ENCODE peak calls at places on chromosomes 4 and X, in eight cellular contexts. C, W, B, A, K, Y, Q and O are unnamed samples.

GRCh38 chrX:63581906-63582305 is 203.1 kb downstream of the ARHGEF9 start:
- DNase-seq in C (no peak), W (no peak), B (no peak), A (no peak), K (no peak), Y (no peak), Q (no peak), O (no peak)

GRCh38 chr4:3406431-3406830 is 35.3 kb upstream of the HGFAC start:
- DNase-seq in C (no peak), W (peak), B (no peak), A (no peak), K (no peak), Y (no peak), Q (no peak), O (no peak)

GRCh38 chr4:77695769-77696168 is 90.1 kb downstream of the CXCL13 start:
- DNase-seq in C (peak), W (no peak), B (peak), A (peak), K (peak), Y (peak), Q (no peak), O (no peak)

GRCh38 chrX:50813843-50814661 is at the start of gene SHROOM4:
- DNase-seq in C (no peak), W (peak), B (peak), A (peak), K (peak), Y (peak), Q (no peak), O (no peak)

GRCh38 chrX:81206471-81206870 is 4.6 kb downstream of the SH3BGRL start:
- DNase-seq in C (no peak), W (no peak), B (no peak), A (no peak), K (no peak), Y (no peak), Q (no peak), O (no peak)

GRCh38 chr4:74449571-74450297 is 4.8 kb downstream of the AREG start:
- DNase-seq in C (peak), W (no peak), B (peak), A (no peak), K (no peak), Y (peak), Q (no peak), O (no peak)

GRCh38 chr4:148204892-148205291 is 237.3 kb downstream of the NR3C2 start:
- DNase-seq in C (no peak), W (no peak), B (no peak), A (no peak), K (no peak), Y (no peak), Q (no peak), O (no peak)

GRCh38 chr4:37675587-37676290 is 10.4 kb downstream of the RELL1 start:
- DNase-seq in C (no peak), W (no peak), B (no peak), A (no peak), K (no peak), Y (no peak), Q (peak), O (peak)

GRCh38 chr4:184826315-184827266 is 823 bp upstream of the ACSL1 start:
- DNase-seq in C (no peak), W (no peak), B (no peak), A (no peak), K (no peak), Y (no peak), Q (peak), O (peak)

GRCh38 chrX:42094208-42094607 is 170.9 kb upstream of the CASK start:
- DNase-seq in C (no peak), W (no peak), B (peak), A (peak), K (no peak), Y (no peak), Q (no peak), O (no peak)

GRCh38 chr4:184548651-184549341 is 74.4 kb upstream of the IRF2 start:
- DNase-seq in C (no peak), W (no peak), B (no peak), A (no peak), K (no peak), Y (no peak), Q (no peak), O (no peak)

GRCh38 chr4:48290146-48290772 is 20.6 kb upstream of the TEC start:
- DNase-seq in C (peak), W (no peak), B (peak), A (peak), K (no peak), Y (peak), Q (no peak), O (no peak)

GRCh38 chrX:29903365-29903764 is 312.0 kb upstream of the MAGEB2 start:
- DNase-seq in C (peak), W (no peak), B (peak), A (peak), K (no peak), Y (peak), Q (no peak), O (no peak)

GRCh38 chrX:25278341-25278740 is 262.6 kb upstream of the ARX start:
- DNase-seq in C (no peak), W (no peak), B (no peak), A (no peak), K (no peak), Y (no peak), Q (no peak), O (no peak)

GRCh38 chr4:173518419-173519102 is 11.5 kb downstream of the HAND2 start:
- DNase-seq in C (no peak), W (no peak), B (no peak), A (peak), K (no peak), Y (no peak), Q (no peak), O (no peak)
- H3K4me3 ChIP-seq in C (no peak), W (no peak), B (no peak), A (peak), K (no peak), Y (no peak), Q (no peak), O (no peak)

GRCh38 chr4:176044589-176044951 is 21.1 kb upstream of the WDR17 start:
- DNase-seq in C (no peak), W (no peak), B (no peak), A (peak), K (no peak), Y (peak), Q (no peak), O (no peak)
- H3K4me3 ChIP-seq in C (no peak), W (no peak), B (no peak), A (no peak), K (no peak), Y (no peak), Q (no peak), O (no peak)

DNA sequence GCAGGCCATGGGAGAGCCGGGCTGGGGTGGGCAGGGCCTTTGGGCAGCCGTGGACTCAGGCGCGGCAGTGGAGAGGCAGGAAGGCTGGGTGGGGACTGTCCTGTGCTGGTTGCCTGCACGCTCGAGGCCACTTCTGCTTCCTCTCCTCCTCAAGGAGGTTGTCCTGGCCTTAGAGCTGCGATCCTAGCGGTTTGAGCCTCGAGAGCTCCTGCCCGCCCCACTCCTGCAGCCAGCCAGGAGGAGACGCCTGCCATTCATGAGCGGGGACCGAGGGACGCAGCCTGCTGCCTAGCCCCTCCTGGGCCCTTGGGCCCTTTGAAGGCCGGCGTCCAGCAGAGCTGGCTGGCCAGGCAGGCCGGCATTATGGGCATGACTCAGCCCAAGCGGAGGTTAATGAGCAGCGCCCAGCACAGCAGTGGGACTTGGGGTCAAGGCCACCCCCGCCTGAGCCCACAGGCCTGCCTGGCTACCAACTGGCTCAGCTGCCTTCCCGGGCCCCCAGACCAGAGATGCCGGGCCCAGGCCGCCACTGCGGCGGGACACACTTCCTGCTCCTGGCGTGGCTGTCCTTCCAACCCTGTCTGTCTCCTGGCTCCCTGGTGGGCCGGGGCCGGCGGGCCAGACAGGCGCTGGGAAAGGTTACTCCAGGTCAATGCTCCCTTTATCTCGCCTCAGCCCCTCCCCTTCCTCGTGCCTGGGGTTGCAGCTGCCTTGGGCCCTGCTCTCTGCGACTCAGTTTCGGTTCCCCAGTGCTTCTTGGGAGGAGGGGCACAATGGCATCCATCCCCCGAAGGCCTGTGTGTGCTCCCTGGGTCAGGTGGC is 1.8 kb downstream of the ABCD1 start:
- DNase-seq in C (no peak), W (peak), B (peak), A (peak), K (no peak), Y (peak), Q (peak), O (no peak)
- H3K4me3 ChIP-seq in C (no peak), W (peak), B (peak), A (peak), K (peak), Y (no peak), Q (peak), O (no peak)

GRCh38 chr4:107994894-107995293 is 5.2 kb downstream of the HADH start:
- DNase-seq in C (no peak), W (no peak), B (no peak), A (no peak), K (no peak), Y (no peak), Q (no peak), O (no peak)

GRCh38 chr4:107991945-107992625 is 2.4 kb downstream of the HADH start:
- DNase-seq in C (no peak), W (no peak), B (peak), A (peak), K (no peak), Y (peak), Q (no peak), O (no peak)

GRCh38 chr4:107997001-107997788 is 7.5 kb downstream of the HADH start:
- DNase-seq in C (no peak), W (no peak), B (peak), A (peak), K (peak), Y (peak), Q (peak), O (no peak)

GRCh38 chr4:107997794-107998193 is 8.1 kb downstream of the HADH start:
- DNase-seq in C (no peak), W (no peak), B (no peak), A (no peak), K (no peak), Y (no peak), Q (no peak), O (no peak)

GRCh38 chr4:107993969-107994368 is 4.3 kb downstream of the HADH start:
- DNase-seq in C (no peak), W (no peak), B (no peak), A (no peak), K (no peak), Y (no peak), Q (no peak), O (no peak)
- H3K4me3 ChIP-seq in C (no peak), W (no peak), B (no peak), A (no peak), K (no peak), Y (no peak), Q (no peak), O (no peak)